ENCODE peak calls at places on chromosomes 16 and 17, in nine cellular contexts. One of them, this sample, is unnamed.
A peak's percentile ranks its signal among the peaks of the same experiment; 100 is the strongest.

GRCh38 chr16:52827456-52827855 is 225.2 kb downstream of the CHD9NB start:
- DNase-seq in sigmoid colon: no peak
- DNase-seq in K562: no peak
- DNase-seq in HCT116: no peak
- DNase-seq in breast epithelium: no peak
- DNase-seq in stomach: no peak
- DNase-seq in Panc1: no peak
- DNase-seq in SK-N-SH: no peak
- DNase-seq in prostate gland: no peak
- DNase-seq in this sample: no peak

GRCh38 chr16:89280546-89281188 is 63.2 kb downstream of the ZNF778 start:
- DNase-seq in Panc1: no peak
- DNase-seq in prostate gland: no peak
- DNase-seq in SK-N-SH: no peak
- DNase-seq in HCT116: no peak
- DNase-seq in K562: no peak
- DNase-seq in sigmoid colon: no peak
- DNase-seq in stomach: no peak
- DNase-seq in breast epithelium: no peak
- DNase-seq in this sample: no peak

GRCh38 chr17:2174471-2175293 is 119.8 kb downstream of the HIC1 start:
- DNase-seq in Panc1: no peak
- DNase-seq in sigmoid colon: peak; percentile 87
- DNase-seq in stomach: no peak
- DNase-seq in prostate gland: peak; percentile 75
- DNase-seq in HCT116: no peak
- DNase-seq in breast epithelium: no peak
- DNase-seq in K562: no peak
- DNase-seq in SK-N-SH: peak; percentile 60
- DNase-seq in this sample: peak; percentile 50

GRCh38 chr16:81657731-81658130 is 121.4 kb upstream of the PLCG2 start:
- DNase-seq in stomach: no peak
- DNase-seq in SK-N-SH: no peak
- DNase-seq in prostate gland: no peak
- DNase-seq in K562: no peak
- DNase-seq in HCT116: no peak
- DNase-seq in sigmoid colon: peak; percentile 85
- DNase-seq in breast epithelium: no peak
- DNase-seq in Panc1: no peak
- DNase-seq in this sample: no peak

GRCh38 chr16:70548936-70549335 is 25.3 kb downstream of the SF3B3 start:
- DNase-seq in SK-N-SH: no peak
- DNase-seq in prostate gland: no peak
- DNase-seq in K562: no peak
- DNase-seq in Panc1: no peak
- DNase-seq in sigmoid colon: no peak
- DNase-seq in stomach: no peak
- DNase-seq in HCT116: no peak
- DNase-seq in breast epithelium: no peak
- DNase-seq in this sample: no peak

GRCh38 chr16:27927266-27927901 is 136.1 kb downstream of the GSG1L start:
- DNase-seq in SK-N-SH: no peak
- DNase-seq in breast epithelium: no peak
- DNase-seq in sigmoid colon: no peak
- DNase-seq in Panc1: no peak
- DNase-seq in prostate gland: no peak
- DNase-seq in HCT116: no peak
- DNase-seq in K562: no peak
- DNase-seq in stomach: no peak
- DNase-seq in this sample: no peak

GRCh38 chr16:68417711-68418301 is 30.5 kb downstream of the SMPD3 start:
- DNase-seq in HCT116: no peak
- DNase-seq in prostate gland: peak; percentile 74
- DNase-seq in K562: peak; percentile 13
- DNase-seq in Panc1: no peak
- DNase-seq in stomach: peak; percentile 91
- DNase-seq in breast epithelium: peak; percentile 63
- DNase-seq in sigmoid colon: no peak
- DNase-seq in SK-N-SH: no peak
- DNase-seq in this sample: peak; percentile 71

GRCh38 chr17:47846741-47847340 is 4.1 kb downstream of the SP6 start:
- DNase-seq in breast epithelium: no peak
- DNase-seq in Panc1: no peak
- DNase-seq in K562: no peak
- DNase-seq in SK-N-SH: no peak
- DNase-seq in stomach: no peak
- DNase-seq in sigmoid colon: no peak
- DNase-seq in HCT116: no peak
- DNase-seq in prostate gland: no peak
- DNase-seq in this sample: peak; percentile 84

GRCh38 chr17:4110152-4110551 is 32.7 kb downstream of the ZZEF1 start:
- DNase-seq in Panc1: no peak
- DNase-seq in HCT116: no peak
- DNase-seq in prostate gland: no peak
- DNase-seq in breast epithelium: no peak
- DNase-seq in SK-N-SH: no peak
- DNase-seq in sigmoid colon: no peak
- DNase-seq in stomach: no peak
- DNase-seq in K562: no peak
- DNase-seq in this sample: no peak

GRCh38 chr16:1193143-1193824 is 31.8 kb downstream of the TPSG1 start:
- DNase-seq in stomach: no peak
- DNase-seq in prostate gland: no peak
- DNase-seq in Panc1: no peak
- DNase-seq in breast epithelium: no peak
- DNase-seq in HCT116: peak; percentile 53
- DNase-seq in K562: peak; percentile 64
- DNase-seq in SK-N-SH: peak; percentile 77
- DNase-seq in sigmoid colon: peak; percentile 92
- DNase-seq in this sample: no peak

DNA sequence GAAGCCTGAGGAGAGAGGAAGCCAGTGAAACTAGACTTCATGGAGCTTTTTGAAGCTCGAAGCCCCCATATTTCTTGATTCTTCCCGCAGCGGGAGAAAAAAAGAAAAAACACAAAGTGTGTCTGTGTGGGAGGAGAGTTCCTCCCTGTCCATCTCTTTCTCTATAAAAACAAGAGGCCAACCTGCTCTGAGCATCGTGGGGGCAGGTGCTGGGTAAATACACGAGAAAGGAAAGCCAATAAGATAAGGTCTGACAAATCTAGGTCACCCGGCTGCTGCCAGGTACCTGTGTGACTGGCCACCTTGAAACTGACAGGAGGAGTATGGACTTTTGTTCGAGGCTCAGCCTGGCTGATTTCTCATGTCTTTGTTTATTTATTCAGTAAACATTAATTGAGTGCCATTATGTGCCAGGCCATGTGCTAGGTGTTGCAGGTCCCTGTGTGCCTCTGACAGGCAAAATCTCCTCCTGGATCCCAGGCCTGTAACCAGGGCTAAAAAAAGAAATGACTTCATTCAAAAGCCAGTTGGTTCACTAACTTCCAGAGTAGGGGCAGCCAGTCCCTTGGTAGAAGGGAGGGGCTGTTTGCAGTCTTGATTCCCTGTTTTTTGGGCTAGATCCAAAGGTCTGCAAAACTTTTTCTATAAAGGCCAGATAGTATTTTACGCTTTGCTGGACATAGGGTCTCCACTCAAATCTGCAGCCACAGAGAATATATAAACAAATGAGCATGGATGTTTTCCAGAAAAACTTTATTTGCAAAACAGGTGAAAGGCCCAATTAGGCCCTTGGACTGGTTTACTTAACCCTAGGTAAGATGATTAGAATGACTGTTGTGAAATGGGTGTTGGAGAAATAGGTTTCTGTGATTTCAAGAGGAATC is 35.6 kb downstream of the YPEL2 start:
- DNase-seq in sigmoid colon: peak; percentile 74
- DNase-seq in prostate gland: peak; percentile 84
- DNase-seq in HCT116: no peak
- DNase-seq in breast epithelium: peak; percentile 25
- DNase-seq in Panc1: no peak
- DNase-seq in stomach: peak; percentile 89
- DNase-seq in K562: no peak
- DNase-seq in SK-N-SH: no peak
- DNase-seq in this sample: peak; percentile 74
- TF ChIP-seq POLR2AphosphoS5 in sigmoid colon: no peak
- TF ChIP-seq POLR2AphosphoS5 in prostate gland: peak; percentile 88
- TF ChIP-seq POLR2AphosphoS5 in HCT116: no peak
- TF ChIP-seq POLR2AphosphoS5 in breast epithelium: no peak
- TF ChIP-seq POLR2AphosphoS5 in Panc1: no peak
- TF ChIP-seq POLR2AphosphoS5 in stomach: peak; percentile 78
- TF ChIP-seq POLR2AphosphoS5 in K562: no peak
- TF ChIP-seq POLR2AphosphoS5 in SK-N-SH: no peak
- TF ChIP-seq POLR2AphosphoS5 in this sample: no peak

DNA sequence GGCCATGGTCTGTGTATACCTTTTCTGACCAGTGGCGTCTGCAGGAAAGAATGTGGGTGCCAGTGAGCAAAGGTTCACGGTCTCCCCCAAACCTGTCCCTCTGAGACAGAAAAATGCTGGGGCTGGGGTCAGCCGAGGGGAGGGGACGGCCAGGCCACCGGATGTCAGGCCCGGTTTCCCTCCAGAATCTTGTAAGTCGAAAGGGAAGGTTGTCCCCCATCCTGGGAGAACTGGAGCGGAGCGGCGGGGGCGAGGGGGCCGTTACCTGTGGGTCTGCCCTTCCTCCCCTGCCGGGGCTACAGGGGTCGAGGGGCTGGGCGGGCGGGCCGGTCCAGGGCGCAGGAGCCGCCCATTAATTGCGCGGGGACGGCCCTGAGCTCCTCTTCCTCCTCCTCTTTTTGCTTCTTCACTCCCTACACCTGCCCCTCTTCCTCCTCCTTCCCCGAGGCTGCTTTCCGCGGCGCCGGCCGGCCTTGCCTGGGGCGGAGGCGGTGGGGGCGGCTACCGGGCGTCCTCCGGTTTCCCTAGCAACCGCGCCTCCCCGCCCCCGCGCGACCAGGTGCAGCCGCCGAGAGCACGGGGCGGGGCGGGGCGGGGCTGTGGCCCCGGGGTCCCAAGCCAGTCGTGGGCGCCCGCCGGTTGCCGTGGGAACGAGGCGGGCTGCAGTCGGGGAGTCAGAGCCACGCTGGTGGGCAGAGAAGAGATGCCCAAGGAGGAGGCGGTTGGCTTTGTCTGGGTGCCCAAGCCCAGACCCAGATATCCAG is at the start of gene MARCHF10:
- DNase-seq in stomach: peak; percentile 28
- DNase-seq in SK-N-SH: peak; percentile 68
- DNase-seq in sigmoid colon: no peak
- DNase-seq in HCT116: no peak
- DNase-seq in K562: peak; percentile 52
- DNase-seq in Panc1: no peak
- DNase-seq in breast epithelium: no peak
- DNase-seq in prostate gland: no peak
- DNase-seq in this sample: peak; percentile 37
- H3K4me3 ChIP-seq in stomach: peak within 1 kb of the TSS; percentile 46
- H3K4me3 ChIP-seq in SK-N-SH: no peak within 1 kb of the TSS
- H3K4me3 ChIP-seq in sigmoid colon: peak within 1 kb of the TSS; percentile 11
- H3K4me3 ChIP-seq in HCT116: peak within 1 kb of the TSS; percentile 44
- H3K4me3 ChIP-seq in K562: no peak within 1 kb of the TSS
- H3K4me3 ChIP-seq in Panc1: peak within 1 kb of the TSS; percentile 30
- H3K4me3 ChIP-seq in breast epithelium: peak within 1 kb of the TSS; percentile 65
- H3K4me3 ChIP-seq in prostate gland: no peak within 1 kb of the TSS
- H3K4me3 ChIP-seq in this sample: peak within 1 kb of the TSS; percentile 40

GRCh38 chr16:86496262-86496928 is 13.9 kb upstream of the FOXF1 start:
- DNase-seq in prostate gland: no peak
- DNase-seq in Panc1: no peak
- DNase-seq in breast epithelium: no peak
- DNase-seq in sigmoid colon: peak; percentile 69
- DNase-seq in stomach: no peak
- DNase-seq in K562: no peak
- DNase-seq in HCT116: no peak
- DNase-seq in SK-N-SH: no peak
- DNase-seq in this sample: peak; percentile 71

GRCh38 chr16:86496929-86497381 is 13.4 kb upstream of the FOXF1 start:
- DNase-seq in SK-N-SH: no peak
- DNase-seq in sigmoid colon: peak; percentile 80
- DNase-seq in prostate gland: no peak
- DNase-seq in stomach: no peak
- DNase-seq in HCT116: no peak
- DNase-seq in Panc1: no peak
- DNase-seq in K562: no peak
- DNase-seq in breast epithelium: no peak
- DNase-seq in this sample: peak; percentile 75

GRCh38 chr16:86497551-86498021 is 12.7 kb upstream of the FOXF1 start:
- DNase-seq in stomach: no peak
- DNase-seq in SK-N-SH: no peak
- DNase-seq in prostate gland: no peak
- DNase-seq in HCT116: no peak
- DNase-seq in breast epithelium: no peak
- DNase-seq in sigmoid colon: peak; percentile 72
- DNase-seq in K562: no peak
- DNase-seq in Panc1: no peak
- DNase-seq in this sample: no peak

GRCh38 chr16:86498661-86499493 is 11.4 kb upstream of the FOXF1 start:
- DNase-seq in HCT116: no peak
- DNase-seq in K562: no peak
- DNase-seq in breast epithelium: no peak
- DNase-seq in prostate gland: no peak
- DNase-seq in Panc1: no peak
- DNase-seq in stomach: no peak
- DNase-seq in SK-N-SH: no peak
- DNase-seq in sigmoid colon: peak; percentile 88
- DNase-seq in this sample: no peak

GRCh38 chr16:86498155-86498651 is 12.1 kb upstream of the FOXF1 start:
- DNase-seq in Panc1: no peak
- DNase-seq in stomach: no peak
- DNase-seq in SK-N-SH: no peak
- DNase-seq in prostate gland: no peak
- DNase-seq in breast epithelium: no peak
- DNase-seq in sigmoid colon: peak; percentile 90
- DNase-seq in K562: no peak
- DNase-seq in HCT116: no peak
- DNase-seq in this sample: no peak
- H3K27me3 ChIP-seq in Panc1: peaks cover 29% of the 10 kb centered on the region
- H3K27me3 ChIP-seq in stomach: peaks cover 95% of the 10 kb centered on the region
- H3K27me3 ChIP-seq in SK-N-SH: peaks cover 97% of the 10 kb centered on the region
- H3K27me3 ChIP-seq in prostate gland: peaks cover 53% of the 10 kb centered on the region
- H3K27me3 ChIP-seq in breast epithelium: peaks cover 100% of the 10 kb centered on the region
- H3K27me3 ChIP-seq in sigmoid colon: peaks cover 31% of the 10 kb centered on the region
- H3K27me3 ChIP-seq in K562: peaks cover 39% of the 10 kb centered on the region
- H3K27me3 ChIP-seq in HCT116: peaks cover 40% of the 10 kb centered on the region
- H3K27me3 ChIP-seq in this sample: no peaks in the 10 kb centered on the region

DNA sequence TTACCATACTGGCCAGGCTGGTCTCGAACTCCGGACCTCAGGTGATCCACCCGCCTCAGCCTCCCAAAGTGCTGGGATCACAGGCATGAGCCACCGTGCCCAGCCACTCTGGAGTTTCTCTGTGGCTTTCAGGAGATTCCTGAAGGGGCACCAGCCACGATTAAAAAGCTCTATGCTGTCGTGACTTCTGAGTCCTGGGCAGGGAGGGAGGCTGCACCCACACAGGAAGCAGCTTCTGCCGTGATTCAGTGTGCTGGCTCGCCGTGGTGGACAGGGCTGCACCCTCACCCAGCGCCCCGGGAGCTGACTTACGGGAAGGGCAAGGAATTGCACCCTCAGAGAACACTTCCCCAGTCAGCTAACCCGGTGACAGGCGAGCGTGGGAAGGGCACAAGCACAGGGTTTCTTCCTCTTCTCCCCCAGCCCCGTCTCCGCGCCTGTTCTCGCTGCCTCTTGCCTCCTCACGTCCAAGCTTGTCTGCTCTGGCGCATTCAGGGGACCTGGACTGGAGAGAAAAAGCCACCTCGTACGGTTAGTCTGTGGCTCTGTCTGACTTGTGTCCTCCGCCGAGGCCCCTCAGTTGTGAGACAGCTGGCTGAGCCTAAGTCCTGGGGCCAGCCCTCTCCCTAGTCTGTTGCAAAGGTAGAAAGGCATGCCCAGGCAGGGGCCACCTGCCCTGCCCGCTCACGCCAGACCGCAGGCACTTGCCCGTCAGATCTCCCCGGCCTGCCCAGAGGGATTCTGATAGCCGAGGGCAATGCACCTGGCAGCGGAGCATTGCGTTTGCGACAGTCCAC is 145.0 kb downstream of the SEC14L1 start:
- DNase-seq in stomach: peak; percentile 85
- DNase-seq in breast epithelium: peak; percentile 68
- DNase-seq in Panc1: no peak
- DNase-seq in prostate gland: peak; percentile 82
- DNase-seq in HCT116: no peak
- DNase-seq in sigmoid colon: peak; percentile 78
- DNase-seq in SK-N-SH: peak; percentile 47
- DNase-seq in K562: no peak
- DNase-seq in this sample: peak; percentile 85
- TF ChIP-seq POLR2AphosphoS5 in stomach: peak; percentile 57
- TF ChIP-seq POLR2AphosphoS5 in breast epithelium: no peak
- TF ChIP-seq POLR2AphosphoS5 in Panc1: no peak
- TF ChIP-seq POLR2AphosphoS5 in prostate gland: no peak
- TF ChIP-seq POLR2AphosphoS5 in HCT116: no peak
- TF ChIP-seq POLR2AphosphoS5 in sigmoid colon: no peak
- TF ChIP-seq POLR2AphosphoS5 in SK-N-SH: peak; percentile 45
- TF ChIP-seq POLR2AphosphoS5 in K562: no peak
- TF ChIP-seq POLR2AphosphoS5 in this sample: peak; percentile 47